ENCODE peak calls at places on chromosomes 11 and 22, in seven cellular contexts. One of them, this sample, is unnamed. For H3K9me3, the result is how much of the 10 kb centered on the place peaks cover.

GRCh38 chr22:39169797-39170466 is 17.5 kb upstream of the CBX7 start:
- DNase-seq in PC-9: no peak
- DNase-seq in lung: no peak
- DNase-seq in uterus: no peak
- DNase-seq in neural progenitor cell: no peak
- DNase-seq in K562: no peak
- DNase-seq in A549: no peak
- DNase-seq in this sample: no peak

GRCh38 chr22:39368402-39368801 is 18.6 kb downstream of the SYNGR1 start:
- DNase-seq in PC-9: no peak
- DNase-seq in lung: no peak
- DNase-seq in K562: no peak
- DNase-seq in A549: no peak
- DNase-seq in neural progenitor cell: no peak
- DNase-seq in uterus: no peak
- DNase-seq in this sample: no peak

GRCh38 chr11:71247551-71248250 is 4.7 kb downstream of the SHANK2 start:
- DNase-seq in A549: no peak
- DNase-seq in uterus: no peak
- DNase-seq in lung: no peak
- DNase-seq in K562: no peak
- DNase-seq in neural progenitor cell: peak
- DNase-seq in PC-9: no peak
- DNase-seq in this sample: no peak

GRCh38 chr11:69101792-69102152 is 53.0 kb downstream of the TPCN2 start:
- DNase-seq in lung: no peak
- DNase-seq in K562: no peak
- DNase-seq in PC-9: no peak
- DNase-seq in neural progenitor cell: no peak
- DNase-seq in A549: no peak
- DNase-seq in uterus: no peak
- DNase-seq in this sample: no peak

GRCh38 chr11:13010737-13011342 is 1.7 kb downstream of the RASSF10 start:
- DNase-seq in uterus: no peak
- DNase-seq in PC-9: no peak
- DNase-seq in neural progenitor cell: peak
- DNase-seq in K562: no peak
- DNase-seq in A549: no peak
- DNase-seq in lung: peak
- DNase-seq in this sample: no peak

GRCh38 chr11:34609850-34610249 is 11.0 kb upstream of the EHF start:
- DNase-seq in uterus: no peak
- DNase-seq in A549: no peak
- DNase-seq in lung: no peak
- DNase-seq in PC-9: no peak
- DNase-seq in neural progenitor cell: no peak
- DNase-seq in K562: peak
- DNase-seq in this sample: no peak

GRCh38 chr22:43789452-43789851 is 22.7 kb downstream of the EFCAB6 start:
- DNase-seq in lung: no peak
- DNase-seq in A549: peak
- DNase-seq in PC-9: peak
- DNase-seq in neural progenitor cell: no peak
- DNase-seq in uterus: peak
- DNase-seq in K562: no peak
- DNase-seq in this sample: peak

GRCh38 chr22:43743929-43744643 is 68.0 kb downstream of the EFCAB6 start:
- DNase-seq in PC-9: no peak
- DNase-seq in K562: no peak
- DNase-seq in uterus: no peak
- DNase-seq in neural progenitor cell: no peak
- DNase-seq in lung: no peak
- DNase-seq in A549: no peak
- DNase-seq in this sample: no peak

GRCh38 chr11:65429724-65430405 is 7.3 kb downstream of the NEAT1 start:
- DNase-seq in neural progenitor cell: no peak
- DNase-seq in PC-9: peak
- DNase-seq in A549: no peak
- DNase-seq in K562: peak
- DNase-seq in uterus: peak
- DNase-seq in lung: peak
- DNase-seq in this sample: peak

GRCh38 chr22:24550028-24550901 is 4.7 kb downstream of the GUCD1 start:
- DNase-seq in neural progenitor cell: no peak
- DNase-seq in A549: no peak
- DNase-seq in PC-9: no peak
- DNase-seq in lung: no peak
- DNase-seq in K562: no peak
- DNase-seq in uterus: no peak
- DNase-seq in this sample: no peak

GRCh38 chr11:67312187-67313021 is 9.1 kb downstream of the SSH3 start:
- DNase-seq in PC-9: peak
- DNase-seq in K562: peak
- DNase-seq in A549: no peak
- DNase-seq in uterus: no peak
- DNase-seq in lung: peak
- DNase-seq in neural progenitor cell: no peak
- DNase-seq in this sample: no peak

GRCh38 chr11:70660059-70660888 is 261.9 kb downstream of the CTTN start:
- DNase-seq in neural progenitor cell: no peak
- DNase-seq in lung: no peak
- DNase-seq in PC-9: no peak
- DNase-seq in uterus: no peak
- DNase-seq in K562: no peak
- DNase-seq in A549: no peak
- DNase-seq in this sample: no peak

GRCh38 chr11:26720003-26720402 is 1.9 kb downstream of the SLC5A12 start:
- DNase-seq in uterus: no peak
- DNase-seq in lung: no peak
- DNase-seq in neural progenitor cell: no peak
- DNase-seq in A549: no peak
- DNase-seq in K562: no peak
- DNase-seq in PC-9: no peak
- DNase-seq in this sample: no peak

GRCh38 chr11:128716661-128717210 is 22.9 kb downstream of the FLI1 start:
- DNase-seq in PC-9: peak
- DNase-seq in A549: no peak
- DNase-seq in lung: no peak
- DNase-seq in neural progenitor cell: peak
- DNase-seq in K562: no peak
- DNase-seq in uterus: no peak
- DNase-seq in this sample: no peak

GRCh38 chr11:44036811-44037657 is 10.7 kb upstream of the ACCSL start:
- DNase-seq in A549: peak
- DNase-seq in PC-9: peak
- DNase-seq in lung: peak
- DNase-seq in K562: peak
- DNase-seq in uterus: peak
- DNase-seq in neural progenitor cell: peak
- DNase-seq in this sample: peak

GRCh38 chr11:125871391-125872137 is 15.9 kb upstream of the HYLS1 start:
- DNase-seq in K562: peak
- DNase-seq in uterus: no peak
- DNase-seq in lung: no peak
- DNase-seq in neural progenitor cell: peak
- DNase-seq in PC-9: no peak
- DNase-seq in A549: peak
- DNase-seq in this sample: no peak

GRCh38 chr11:1333860-1334259 is 24.4 kb upstream of the TOLLIP start:
- DNase-seq in PC-9: no peak
- DNase-seq in lung: no peak
- DNase-seq in K562: no peak
- DNase-seq in A549: no peak
- DNase-seq in uterus: no peak
- DNase-seq in neural progenitor cell: no peak
- DNase-seq in this sample: no peak

GRCh38 chr22:19756288-19757128 is 4.1 kb upstream of the TBX1 start:
- DNase-seq in PC-9: peak
- DNase-seq in lung: peak
- DNase-seq in K562: peak
- DNase-seq in uterus: peak
- DNase-seq in neural progenitor cell: peak
- DNase-seq in A549: peak
- DNase-seq in this sample: no peak

GRCh38 chr11:104163100-104164027 is 583 bp downstream of the PDGFD start:
- DNase-seq in A549: peak
- DNase-seq in K562: no peak
- DNase-seq in uterus: peak
- DNase-seq in neural progenitor cell: peak
- DNase-seq in lung: no peak
- DNase-seq in PC-9: peak
- DNase-seq in this sample: no peak

DNA sequence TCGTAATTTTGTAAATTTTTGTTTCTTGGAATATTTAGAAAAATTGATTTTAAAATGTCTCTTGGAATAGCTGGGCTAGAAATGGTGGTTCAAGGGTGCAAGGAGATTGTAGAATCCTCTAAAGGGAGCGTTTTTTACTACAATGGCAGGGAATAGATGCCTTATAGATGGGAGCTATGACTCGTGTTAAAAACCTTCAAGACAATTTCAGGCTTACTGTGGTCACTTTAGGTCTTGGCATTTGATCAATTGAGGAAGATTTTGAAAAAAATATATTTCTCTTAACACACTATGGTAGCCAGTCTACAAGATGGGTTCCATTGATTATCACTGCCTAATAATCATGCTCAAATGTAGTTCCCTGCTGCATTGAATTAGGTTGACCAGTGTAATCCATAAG is 25.0 kb downstream of the METTL15 start:
- DNase-seq in PC-9: no peak
- DNase-seq in neural progenitor cell: no peak
- DNase-seq in A549: no peak
- DNase-seq in K562: no peak
- DNase-seq in lung: no peak
- DNase-seq in uterus: no peak
- DNase-seq in this sample: no peak
- H3K9me3 ChIP-seq in PC-9: under half
- H3K9me3 ChIP-seq in neural progenitor cell: under half
- H3K9me3 ChIP-seq in A549: under half
- H3K9me3 ChIP-seq in K562: under half
- H3K9me3 ChIP-seq in lung: under half
- H3K9me3 ChIP-seq in uterus: under half
- H3K9me3 ChIP-seq in this sample: under half

GRCh38 chr11:108210441-108210840 is 12.0 kb downstream of the NPAT start:
- DNase-seq in K562: no peak
- DNase-seq in uterus: no peak
- DNase-seq in lung: no peak
- DNase-seq in neural progenitor cell: no peak
- DNase-seq in A549: no peak
- DNase-seq in PC-9: no peak
- DNase-seq in this sample: no peak

GRCh38 chr11:108204918-108205499 is 17.4 kb downstream of the NPAT start:
- DNase-seq in neural progenitor cell: no peak
- DNase-seq in PC-9: no peak
- DNase-seq in uterus: no peak
- DNase-seq in K562: no peak
- DNase-seq in lung: no peak
- DNase-seq in A549: no peak
- DNase-seq in this sample: no peak

GRCh38 chr11:108206171-108206570 is 16.3 kb downstream of the NPAT start:
- DNase-seq in PC-9: no peak
- DNase-seq in A549: no peak
- DNase-seq in lung: no peak
- DNase-seq in neural progenitor cell: no peak
- DNase-seq in uterus: no peak
- DNase-seq in K562: no peak
- DNase-seq in this sample: no peak

GRCh38 chr11:108206969-108207682 is 15.3 kb downstream of the NPAT start:
- DNase-seq in uterus: no peak
- DNase-seq in neural progenitor cell: no peak
- DNase-seq in PC-9: no peak
- DNase-seq in A549: no peak
- DNase-seq in lung: no peak
- DNase-seq in K562: no peak
- DNase-seq in this sample: no peak

DNA sequence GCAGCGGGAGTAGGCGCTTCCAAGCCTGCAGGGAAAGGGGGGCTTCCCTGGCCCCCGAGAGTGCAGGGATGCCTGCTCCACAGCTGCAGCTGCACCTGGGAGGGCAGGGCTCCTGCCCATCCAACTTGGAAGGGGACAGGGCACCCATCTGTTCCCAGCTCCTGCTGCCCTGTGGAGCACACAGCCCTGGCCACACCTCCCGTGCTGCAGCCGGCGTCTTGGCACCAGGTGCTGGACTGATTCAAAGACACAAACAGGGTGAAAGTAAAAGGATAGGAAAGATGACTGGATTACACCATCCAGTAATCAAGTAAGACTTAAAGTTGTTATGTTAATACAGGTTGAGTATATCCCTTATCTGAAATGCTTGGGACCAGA is 14.8 kb downstream of the NPAT start:
- DNase-seq in uterus: no peak
- DNase-seq in A549: no peak
- DNase-seq in PC-9: no peak
- DNase-seq in lung: no peak
- DNase-seq in neural progenitor cell: no peak
- DNase-seq in K562: no peak
- DNase-seq in this sample: no peak
- H3K9me3 ChIP-seq in uterus: under half
- H3K9me3 ChIP-seq in A549: under half
- H3K9me3 ChIP-seq in PC-9: under half
- H3K9me3 ChIP-seq in lung: under half
- H3K9me3 ChIP-seq in neural progenitor cell: under half
- H3K9me3 ChIP-seq in K562: under half
- H3K9me3 ChIP-seq in this sample: under half

GRCh38 chr22:47392729-47393128 is 630.3 kb downstream of the TBC1D22A start:
- DNase-seq in A549: no peak
- DNase-seq in lung: no peak
- DNase-seq in PC-9: no peak
- DNase-seq in K562: no peak
- DNase-seq in uterus: no peak
- DNase-seq in neural progenitor cell: no peak
- DNase-seq in this sample: no peak
- H3K9me3 ChIP-seq in A549: under half
- H3K9me3 ChIP-seq in lung: under half
- H3K9me3 ChIP-seq in PC-9: under half
- H3K9me3 ChIP-seq in K562: under half
- H3K9me3 ChIP-seq in uterus: under half
- H3K9me3 ChIP-seq in neural progenitor cell: under half
- H3K9me3 ChIP-seq in this sample: under half

GRCh38 chr11:98600103-98600502 is 420.6 kb upstream of the CNTN5 start:
- DNase-seq in lung: no peak
- DNase-seq in K562: peak
- DNase-seq in PC-9: no peak
- DNase-seq in A549: no peak
- DNase-seq in uterus: no peak
- DNase-seq in neural progenitor cell: no peak
- DNase-seq in this sample: no peak

DNA sequence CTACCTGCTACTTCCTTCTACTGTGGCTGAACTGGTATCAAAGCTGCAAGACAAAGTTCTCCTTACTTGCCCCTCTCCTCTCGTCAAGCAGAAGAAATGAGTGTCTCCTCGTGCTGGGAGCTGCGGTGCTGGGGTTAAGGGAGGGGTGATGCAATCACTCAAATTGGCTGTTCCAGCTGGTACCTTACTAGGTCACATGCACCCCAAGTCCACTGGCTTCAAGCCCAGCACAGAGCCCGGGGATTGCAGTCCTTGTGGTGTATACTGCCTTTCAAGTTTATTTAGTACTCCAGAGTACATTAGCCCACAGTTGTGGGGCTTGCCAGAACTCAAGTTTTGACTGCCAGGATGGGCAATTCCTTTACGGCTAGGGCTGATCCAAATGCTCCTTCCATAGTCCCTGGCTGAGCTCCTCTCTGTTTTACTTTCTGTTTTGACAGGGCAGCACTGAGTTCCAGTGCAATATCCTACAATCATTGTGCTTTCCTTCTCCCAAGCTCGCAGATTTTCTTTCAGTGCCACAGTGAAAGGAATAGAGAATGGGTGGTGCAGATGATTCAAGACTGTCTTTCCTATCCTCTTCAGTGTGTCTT is 419.5 kb upstream of the CNTN5 start:
- DNase-seq in lung: peak
- DNase-seq in neural progenitor cell: no peak
- DNase-seq in K562: no peak
- DNase-seq in A549: no peak
- DNase-seq in uterus: no peak
- DNase-seq in PC-9: no peak
- DNase-seq in this sample: no peak
- H3K9me3 ChIP-seq in lung: under half
- H3K9me3 ChIP-seq in neural progenitor cell: under half
- H3K9me3 ChIP-seq in K562: under half
- H3K9me3 ChIP-seq in A549: under half
- H3K9me3 ChIP-seq in uterus: under half
- H3K9me3 ChIP-seq in PC-9: under half
- H3K9me3 ChIP-seq in this sample: under half